ENCODE peak calls at places on chromosome 10, in six cellular contexts. H, G, I, D, U and R are unnamed samples.

GRCh38 chr10:91919651-91920050 is 3.9 kb upstream of the BTAF1 start:
- DNase-seq in G (no peak), D (no peak), U (no peak), H (no peak), I (no peak), R (no peak)

GRCh38 chr10:119494224-119495060 is 48.1 kb downstream of the RGS10 start:
- DNase-seq in I (peak), G (no peak), D (no peak), H (no peak), U (peak), R (no peak)

GRCh38 chr10:3427316-3427715 is 254.7 kb upstream of the PITRM1 start:
- DNase-seq in H (no peak), G (no peak), U (no peak), D (no peak), I (peak), R (no peak)

GRCh38 chr10:18359839-18360238 is 219.6 kb downstream of the CACNB2 start:
- DNase-seq in D (no peak), I (no peak), G (no peak), H (no peak), U (no peak), R (no peak)

GRCh38 chr10:132518572-132519381 is 18.8 kb upstream of the INPP5A start:
- DNase-seq in I (no peak), G (no peak), U (peak), H (peak), D (peak), R (no peak)

GRCh38 chr10:62082729-62083412 is 181.4 kb downstream of the ARID5B start:
- DNase-seq in U (peak), D (no peak), H (no peak), G (no peak), I (peak), R (no peak)

GRCh38 chr10:14543904-14544210 is 213.1 kb upstream of the FRMD4A start:
- DNase-seq in I (no peak), D (no peak), H (no peak), U (no peak), G (no peak), R (no peak)

GRCh38 chr10:3180361-3180760 is 7.8 kb upstream of the PITRM1 start:
- DNase-seq in U (no peak), G (no peak), D (no peak), H (no peak), I (no peak), R (no peak)

GRCh38 chr10:95266674-95267095 is 24.1 kb downstream of the PDLIM1 start:
- DNase-seq in D (peak), H (no peak), I (peak), G (peak), U (peak), R (no peak)

GRCh38 chr10:47257396-47258120 is 42.4 kb upstream of the GDF10 start:
- DNase-seq in I (peak), G (no peak), H (no peak), D (no peak), U (peak), R (no peak)

GRCh38 chr10:19041176-19041575 is 7.4 kb upstream of the MALRD1 start:
- DNase-seq in D (no peak), I (no peak), G (no peak), U (no peak), H (no peak), R (no peak)

DNA sequence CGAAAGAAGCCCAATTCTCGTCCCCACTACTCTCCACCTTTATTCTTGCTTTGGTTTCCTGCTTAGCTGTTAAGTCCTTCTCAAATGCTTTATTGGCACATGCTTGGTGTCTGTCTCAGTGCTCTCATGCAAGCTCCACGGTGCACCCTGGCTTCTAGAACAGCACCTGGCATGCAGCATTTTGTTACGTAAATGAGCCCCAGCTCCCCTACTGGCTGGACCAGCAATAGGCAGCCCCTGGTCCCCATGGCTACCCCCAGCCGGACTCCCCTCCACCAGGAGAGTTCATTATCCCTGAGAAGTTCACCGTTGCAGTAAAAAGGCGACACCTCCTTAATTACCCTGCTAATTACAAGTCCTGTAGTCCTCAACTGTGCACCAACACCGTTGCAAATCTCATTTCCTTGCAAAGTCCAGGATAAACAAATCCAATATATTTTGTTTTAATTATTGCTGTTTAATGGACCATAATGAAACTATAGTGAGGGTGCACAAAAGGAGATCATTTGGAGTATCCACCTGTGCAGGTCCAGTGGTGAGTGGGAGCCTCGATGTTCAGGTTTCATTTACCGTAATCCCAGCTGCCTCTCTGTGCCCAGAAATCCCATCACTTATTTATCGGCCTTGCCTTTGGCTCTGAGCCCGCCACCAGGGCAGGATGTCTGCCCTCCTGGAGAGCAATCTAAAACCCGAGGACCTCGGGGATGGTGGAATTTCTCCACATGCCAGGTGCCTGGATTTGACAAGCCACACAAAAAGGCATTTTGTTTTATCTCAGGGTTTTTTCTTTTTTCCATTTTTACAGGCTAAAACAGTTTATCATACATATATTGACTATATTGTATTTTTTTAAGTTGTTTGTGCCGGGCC is 12.8 kb upstream of the DRGX start:
- DNase-seq in D (peak), U (peak), H (no peak), G (no peak), I (no peak), R (no peak)
- TF ChIP-seq CTCF in D (peak), U (peak), H (no peak), G (no peak), I (no peak), R (no peak)

GRCh38 chr10:50369931-50370330 is 118.6 kb upstream of the ASAH2 start:
- DNase-seq in D (no peak), H (no peak), G (no peak), I (peak), U (peak), R (no peak)

GRCh38 chr10:50362547-50363125 is 111.3 kb upstream of the ASAH2 start:
- DNase-seq in D (no peak), G (no peak), I (peak), U (peak), H (no peak), R (no peak)

GRCh38 chr10:50361946-50362345 is 110.6 kb upstream of the ASAH2 start:
- DNase-seq in G (no peak), H (no peak), I (no peak), D (no peak), U (no peak), R (no peak)

DNA sequence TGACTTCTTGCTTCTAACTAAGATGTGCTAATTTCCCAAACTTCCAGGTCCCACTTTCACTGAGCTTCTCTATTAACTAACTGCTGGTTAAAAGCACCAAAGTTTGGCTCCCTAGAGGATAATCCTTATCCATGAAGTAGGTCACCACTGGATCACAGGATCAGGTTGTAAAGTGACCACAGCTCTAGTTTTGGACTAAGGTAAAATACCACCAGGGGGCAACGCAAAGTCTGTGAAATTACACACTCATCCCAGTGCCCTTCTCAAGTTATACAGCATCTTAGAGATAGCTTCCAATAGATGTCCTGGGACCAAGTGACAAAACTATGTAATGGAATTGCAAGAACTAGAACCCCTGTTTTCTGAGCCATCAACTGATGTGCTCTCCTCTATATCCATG is 116.4 kb upstream of the ASAH2 start:
- DNase-seq in H (no peak), D (peak), I (peak), G (no peak), U (peak), R (no peak)
- TF ChIP-seq CTCF in H (peak), D (peak), I (peak), G (peak), U (peak), R (peak)

GRCh38 chr10:81843042-81843441 is 32.0 kb upstream of the NRG3 start:
- DNase-seq in I (peak), D (no peak), H (no peak), G (no peak), U (no peak), R (no peak)

GRCh38 chr10:81838950-81839349 is 36.0 kb upstream of the NRG3 start:
- DNase-seq in I (no peak), U (no peak), D (no peak), G (no peak), H (no peak), R (no peak)
- TF ChIP-seq CTCF in I (peak), U (no peak), D (no peak), G (peak), H (no peak), R (no peak)

GRCh38 chr10:116765549-116766162 is 23.3 kb upstream of the HSPA12A start:
- DNase-seq in U (no peak), H (no peak), I (no peak), G (no peak), D (peak), R (no peak)
- TF ChIP-seq CTCF in U (peak), H (no peak), I (no peak), G (peak), D (peak), R (no peak)

GRCh38 chr10:116466715-116467422 is 39.2 kb downstream of the PNLIPRP3 start:
- DNase-seq in I (no peak), G (no peak), H (no peak), U (no peak), D (no peak), R (no peak)

GRCh38 chr10:116472874-116473273 is 45.2 kb downstream of the PNLIPRP3 start:
- DNase-seq in G (no peak), H (no peak), I (no peak), D (no peak), U (no peak), R (no peak)

GRCh38 chr10:116469437-116469836 is 41.8 kb downstream of the PNLIPRP3 start:
- DNase-seq in U (no peak), H (no peak), I (no peak), D (no peak), G (no peak), R (no peak)

GRCh38 chr10:116470071-116470470 is 42.4 kb downstream of the PNLIPRP3 start:
- DNase-seq in H (no peak), G (no peak), D (no peak), I (no peak), U (no peak), R (no peak)

DNA sequence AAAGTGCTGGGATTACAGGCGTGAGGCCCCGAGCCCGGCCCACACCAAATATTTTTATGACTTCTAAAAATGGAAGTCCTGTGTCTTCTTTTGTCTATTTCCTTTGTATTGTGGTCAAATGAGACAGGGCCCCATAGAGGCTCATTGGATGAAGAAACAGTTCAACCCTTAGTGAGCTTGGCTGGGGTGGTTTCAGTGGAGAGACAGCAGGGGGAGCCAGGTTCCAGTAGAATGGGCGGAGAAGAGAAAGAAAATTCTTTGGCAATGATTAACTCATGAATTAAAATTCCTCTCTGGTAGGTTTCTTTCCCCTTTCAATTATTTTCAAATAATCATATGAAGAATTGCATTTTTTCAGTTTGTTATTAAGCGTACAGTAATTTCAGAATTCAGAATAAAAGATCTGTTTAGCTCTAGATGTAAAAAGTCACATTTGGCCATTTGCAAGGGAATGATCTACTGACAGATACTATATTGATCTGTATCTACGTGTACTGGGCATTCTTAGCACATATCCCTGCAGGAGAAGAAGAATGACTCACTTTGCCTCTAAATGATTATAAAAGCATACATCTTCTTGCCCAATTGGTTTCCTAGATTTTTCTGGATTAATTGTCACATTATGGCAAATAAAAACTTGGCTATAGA is 43.2 kb downstream of the PNLIPRP3 start:
- DNase-seq in U (peak), H (no peak), G (no peak), I (no peak), D (peak), R (no peak)
- TF ChIP-seq CTCF in U (peak), H (no peak), G (peak), I (no peak), D (peak), R (no peak)

DNA sequence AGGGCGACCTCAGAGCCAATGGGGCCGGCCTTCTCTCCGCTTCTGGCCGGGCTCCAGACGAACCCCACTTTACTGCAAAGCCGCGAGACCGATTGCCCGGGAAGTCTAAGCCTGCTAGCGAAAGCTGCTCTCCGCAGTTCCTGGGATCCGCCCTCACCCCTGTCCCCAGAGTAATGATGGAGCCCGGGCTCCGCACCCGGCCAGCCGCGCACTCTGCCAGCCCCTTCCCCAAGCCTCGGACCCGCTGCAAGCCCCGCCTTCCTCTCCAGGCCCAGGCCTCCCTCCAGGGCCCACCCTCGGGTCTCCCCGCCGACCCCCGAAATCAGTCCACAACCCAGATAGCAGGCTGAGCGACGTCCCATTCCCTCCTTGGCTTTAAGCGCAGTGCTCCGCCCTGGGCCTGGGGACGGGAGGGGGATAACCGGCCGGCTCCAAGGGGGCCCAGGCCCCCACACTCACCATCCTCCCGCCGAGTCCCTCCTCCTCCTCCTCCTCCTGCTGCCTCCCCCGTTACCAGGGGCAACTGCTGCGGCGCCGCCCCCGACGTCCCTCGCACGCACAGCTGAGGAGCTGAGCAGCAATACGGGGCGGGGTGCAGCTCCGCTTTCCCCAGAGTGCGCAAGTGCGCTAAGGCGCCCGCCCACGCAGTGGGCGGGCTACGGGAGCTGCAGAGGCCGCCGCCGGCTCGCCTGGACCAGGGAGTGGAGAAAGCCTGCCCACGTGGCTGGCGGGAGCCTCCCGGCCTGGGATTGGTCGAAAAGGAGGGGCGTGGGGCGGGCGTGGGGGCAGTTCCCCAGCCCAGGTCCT is at the start of gene ARL3:
- DNase-seq in H (peak), I (peak), U (peak), G (peak), D (peak), R (peak)
- TF ChIP-seq CTCF in H (no peak), I (no peak), U (peak), G (peak), D (peak), R (peak)

GRCh38 chr10:43202657-43203490 is 64.0 kb downstream of the RASGEF1A start:
- DNase-seq in G (no peak), H (peak), U (no peak), D (no peak), I (no peak), R (peak)

GRCh38 chr10:43204394-43204942 is 62.4 kb downstream of the RASGEF1A start:
- DNase-seq in I (no peak), D (no peak), H (peak), G (no peak), U (no peak), R (peak)

GRCh38 chr10:43204943-43205671 is 61.8 kb downstream of the RASGEF1A start:
- DNase-seq in H (peak), D (peak), I (peak), G (no peak), U (peak), R (peak)

GRCh38 chr10:43202224-43202656 is 64.0 kb downstream of the CSGALNACT2 start:
- DNase-seq in H (peak), D (peak), G (no peak), I (peak), U (no peak), R (peak)

DNA sequence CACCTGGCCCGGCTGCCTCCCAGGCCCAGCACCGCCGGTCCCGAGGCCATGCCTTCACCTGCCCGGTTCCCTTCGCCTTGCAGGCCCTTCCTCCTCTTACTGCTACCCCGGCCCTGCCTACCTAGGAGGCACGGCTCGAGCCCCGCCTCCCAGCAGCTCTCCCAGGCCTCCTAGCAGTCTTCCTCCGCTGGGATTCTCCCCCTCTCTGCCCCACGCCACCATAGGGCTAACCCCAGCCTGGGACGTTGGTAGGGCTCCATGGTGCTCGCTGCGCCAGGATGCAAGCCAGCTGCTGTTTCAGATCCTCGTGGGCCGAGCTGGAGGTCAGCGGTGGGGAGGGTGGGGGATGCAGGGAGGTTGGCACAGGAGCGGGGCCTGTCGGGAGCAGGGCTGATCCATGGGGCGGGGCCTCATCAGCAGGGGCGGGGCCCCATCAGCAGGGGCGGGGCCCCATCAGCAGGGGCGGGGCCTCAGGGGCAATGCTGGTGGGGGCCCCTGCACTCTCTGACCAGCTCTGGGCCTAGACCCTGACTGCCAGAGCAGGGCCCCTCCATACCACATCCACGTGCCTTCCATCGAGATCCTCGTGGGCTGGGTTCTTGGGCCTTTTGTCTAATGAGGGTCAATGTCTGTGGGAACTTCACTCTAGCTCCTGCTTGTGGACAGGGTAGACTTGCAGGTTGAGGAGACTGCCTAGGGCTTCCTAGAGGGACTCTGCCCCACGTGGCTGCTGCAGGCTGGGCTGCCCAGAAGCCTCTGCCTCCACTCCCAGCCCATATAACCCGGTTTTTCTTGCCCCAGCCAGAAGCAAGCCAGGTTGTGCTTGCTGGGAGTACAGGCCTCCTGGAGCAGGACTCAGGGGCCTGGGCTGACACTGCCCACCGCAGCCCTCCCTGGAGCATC is 63.1 kb downstream of the RASGEF1A start:
- DNase-seq in G (no peak), I (no peak), H (peak), D (peak), U (no peak), R (peak)
- TF ChIP-seq CTCF in G (peak), I (no peak), H (no peak), D (peak), U (no peak), R (no peak)